ENCODE peak calls at places on chromosomes 12 and 14, in eight cellular contexts. M is T1000; V is AG20443; Y is activated T-cell treated with anti-CD3 and anti-CD28 coated beads, Interleukin-2, amount 50 U/mL, for 72 hours; B is keratinocyte; I is iPS-NIHi11; J is aorta; Z is naive thymus-derived CD8-positive, alpha-beta T cell. S is an unnamed sample.

GRCh38 chr12:22543246-22544037 is 900 bp downstream of the C2CD5 start:
- DNase-seq in M (no peak), V (peak), Y (peak), B (no peak), I (peak), J (no peak), Z (peak), S (peak)

GRCh38 chr12:95942106-95942531 is 295 bp downstream of the CCDC38 start:
- DNase-seq in M (no peak), V (peak), Y (no peak), B (no peak), I (no peak), J (no peak), Z (no peak), S (no peak)

GRCh38 chr14:105492051-105492965 is 1.3 kb downstream of the TEDC1 start:
- DNase-seq in M (no peak), V (no peak), Y (peak), B (no peak), I (no peak), J (peak), Z (no peak), S (no peak)

GRCh38 chr12:57454566-57455373 is at the start of gene INHBE:
- DNase-seq in M (peak), V (peak), Y (peak), B (no peak), I (peak), J (no peak), Z (no peak), S (no peak)

GRCh38 chr14:77491056-77491455 is 7.6 kb downstream of the ISM2 start:
- DNase-seq in M (no peak), V (no peak), Y (no peak), B (no peak), I (no peak), J (no peak), Z (no peak), S (no peak)

GRCh38 chr12:127528576-127528975 is 738.4 kb upstream of the TMEM132C start:
- DNase-seq in M (no peak), V (no peak), Y (no peak), B (no peak), I (no peak), J (no peak), Z (no peak), S (no peak)

GRCh38 chr14:35161231-35161630 is 38.9 kb downstream of the PRORP start:
- DNase-seq in M (no peak), V (no peak), Y (peak), B (no peak), I (no peak), J (no peak), Z (no peak), S (no peak)

GRCh38 chr14:101559624-101560533 is 1.4 kb upstream of the DIO3 start:
- DNase-seq in M (peak), V (peak), Y (peak), B (no peak), I (peak), J (no peak), Z (no peak), S (no peak)

GRCh38 chr12:128120035-128120434 is 146.9 kb upstream of the TMEM132C start:
- DNase-seq in M (no peak), V (no peak), Y (no peak), B (no peak), I (no peak), J (no peak), Z (no peak), S (no peak)

GRCh38 chr14:76050250-76050649 is 64.7 kb downstream of the IFT43 start:
- DNase-seq in M (no peak), V (no peak), Y (no peak), B (no peak), I (no peak), J (no peak), Z (no peak), S (no peak)

GRCh38 chr12:16349132-16349463 is 1.7 kb downstream of the MGST1 start:
- DNase-seq in M (peak), V (peak), Y (no peak), B (no peak), I (no peak), J (no peak), Z (no peak), S (no peak)

GRCh38 chr12:4286771-4287317 is 13.3 kb downstream of the CCND2 start:
- DNase-seq in M (no peak), V (no peak), Y (no peak), B (no peak), I (no peak), J (no peak), Z (no peak), S (no peak)

GRCh38 chr12:19125325-19125724 is 4.2 kb upstream of the PLEKHA5 start:
- DNase-seq in M (no peak), V (no peak), Y (peak), B (peak), I (no peak), J (no peak), Z (no peak), S (no peak)

GRCh38 chr14:105858676-105859025 is 332.3 kb downstream of the TMEM121 start:
- DNase-seq in M (no peak), V (no peak), Y (no peak), B (no peak), I (no peak), J (peak), Z (no peak), S (no peak)

GRCh38 chr12:75658826-75659823 is 147.7 kb upstream of the KRR1 start:
- DNase-seq in M (peak), V (peak), Y (peak), B (peak), I (no peak), J (no peak), Z (no peak), S (no peak)

GRCh38 chr12:2057041-2057792 is 4.4 kb downstream of the CACNA1C start:
- DNase-seq in M (peak), V (peak), Y (peak), B (no peak), I (peak), J (peak), Z (peak), S (no peak)

GRCh38 chr12:71755146-71755892 is 656 bp downstream of the RAB21 start:
- DNase-seq in M (no peak), V (peak), Y (peak), B (no peak), I (no peak), J (no peak), Z (peak), S (peak)

GRCh38 chr14:69101331-69101826 is 51.5 kb downstream of the DCAF5 start:
- DNase-seq in M (no peak), V (peak), Y (peak), B (no peak), I (peak), J (no peak), Z (no peak), S (no peak)

GRCh38 chr14:91413547-91414474 is 3.8 kb downstream of the CCDC88C start:
- DNase-seq in M (no peak), V (no peak), Y (peak), B (no peak), I (peak), J (no peak), Z (no peak), S (no peak)

GRCh38 chr14:29990993-29991392 is 63.3 kb upstream of the PRKD1 start:
- DNase-seq in M (no peak), V (no peak), Y (no peak), B (no peak), I (no peak), J (no peak), Z (no peak), S (no peak)

GRCh38 chr12:113889806-113890581 is 76.1 kb downstream of the RBM19 start:
- DNase-seq in M (no peak), V (peak), Y (no peak), B (no peak), I (no peak), J (no peak), Z (no peak), S (no peak)

GRCh38 chr14:38205949-38206665 is 1.6 kb upstream of the SSTR1 start:
- DNase-seq in M (no peak), V (no peak), Y (no peak), B (no peak), I (no peak), J (no peak), Z (no peak), S (no peak)

GRCh38 chr12:68359669-68360068 is 27.5 kb upstream of the MDM1 start:
- DNase-seq in M (no peak), V (no peak), Y (no peak), B (no peak), I (no peak), J (no peak), Z (no peak), S (no peak)

GRCh38 chr12:2084553-2085296 is 31.9 kb downstream of the CACNA1C start:
- DNase-seq in M (peak), V (peak), Y (no peak), B (no peak), I (no peak), J (peak), Z (no peak), S (no peak)

GRCh38 chr14:81478446-81478845 is 55.2 kb downstream of the SEL1L start:
- DNase-seq in M (no peak), V (no peak), Y (no peak), B (no peak), I (no peak), J (no peak), Z (no peak), S (no peak)

GRCh38 chr12:128790653-128791373 is 32.9 kb downstream of the SLC15A4 start:
- DNase-seq in M (no peak), V (no peak), Y (no peak), B (no peak), I (no peak), J (no peak), Z (no peak), S (no peak)

GRCh38 chr14:90675399-90675798 is 140.8 kb downstream of the TTC7B start:
- DNase-seq in M (no peak), V (peak), Y (no peak), B (no peak), I (no peak), J (peak), Z (no peak), S (no peak)

GRCh38 chr12:68352067-68352466 is 19.9 kb upstream of the MDM1 start:
- DNase-seq in M (no peak), V (no peak), Y (no peak), B (no peak), I (no peak), J (no peak), Z (no peak), S (no peak)

GRCh38 chr12:131536337-131536736 is 174.6 kb upstream of the SFSWAP start:
- DNase-seq in M (no peak), V (peak), Y (peak), B (no peak), I (no peak), J (no peak), Z (no peak), S (no peak)